ENCODE peak calls at places on chromosomes 5 and 9, in five cellular contexts. Q, U, J, P and O are unnamed samples. For H3K4me1, the result is how much of the 10 kb centered on the place peaks cover.

GRCh38 chr5:145960166-145960565 is 23.8 kb downstream of the SH3RF2 start:
- DNase-seq in Q (no peak), U (no peak), J (no peak), P (no peak), O (no peak)

GRCh38 chr5:1668141-1668721 is 131.4 kb downstream of the MRPL36 start:
- DNase-seq in Q (peak), U (no peak), J (no peak), P (no peak), O (no peak)

GRCh38 chr5:171863928-171864327 is 78.3 kb downstream of the SMIM23 start:
- DNase-seq in Q (no peak), U (no peak), J (no peak), P (no peak), O (no peak)

GRCh38 chr9:108766786-108767185 is 89.0 kb downstream of the ACTL7B start:
- DNase-seq in Q (peak), U (no peak), J (no peak), P (no peak), O (no peak)

GRCh38 chr9:126702501-126703329 is 89.0 kb downstream of the LMX1B start:
- DNase-seq in Q (peak), U (no peak), J (peak), P (no peak), O (peak)

GRCh38 chr9:113511856-113512761 is 48.6 kb downstream of the RGS3 start:
- DNase-seq in Q (no peak), U (no peak), J (peak), P (no peak), O (peak)

GRCh38 chr9:28770827-28771226 is 1197.5 kb upstream of the C9orf72 start:
- DNase-seq in Q (no peak), U (no peak), J (no peak), P (no peak), O (no peak)

GRCh38 chr9:76603448-76603895 is 144.5 kb downstream of the GCNT1 start:
- DNase-seq in Q (no peak), U (no peak), J (no peak), P (no peak), O (no peak)

GRCh38 chr9:78074385-78075291 is 43.0 kb upstream of the GNAQ start:
- DNase-seq in Q (no peak), U (no peak), J (peak), P (peak), O (no peak)

GRCh38 chr9:16207161-16207560 is 654.3 kb downstream of the CCDC171 start:
- DNase-seq in Q (no peak), U (peak), J (peak), P (no peak), O (no peak)

GRCh38 chr5:38443390-38443789 is 113.1 kb downstream of the LIFR start:
- DNase-seq in Q (no peak), U (no peak), J (no peak), P (peak), O (no peak)

GRCh38 chr5:173327084-173327947 is 898 bp downstream of the STC2 start:
- DNase-seq in Q (peak), U (peak), J (no peak), P (no peak), O (no peak)

GRCh38 chr5:143402464-143403356 is 776 bp downstream of the NR3C1 start:
- DNase-seq in Q (peak), U (peak), J (peak), P (peak), O (peak)

GRCh38 chr9:133234577-133235322 is 25.7 kb upstream of the OBP2B start:
- DNase-seq in Q (no peak), U (no peak), J (no peak), P (no peak), O (no peak)

GRCh38 chr5:80871541-80871961 is 88.6 kb upstream of the RASGRF2 start:
- DNase-seq in Q (no peak), U (no peak), J (no peak), P (peak), O (no peak)

GRCh38 chr5:159156839-159157238 is 52.5 kb downstream of the RNF145 start:
- DNase-seq in Q (peak), U (peak), J (peak), P (peak), O (no peak)

GRCh38 chr5:53406630-53407316 is 73.7 kb upstream of the FST start:
- DNase-seq in Q (no peak), U (peak), J (no peak), P (peak), O (no peak)

GRCh38 chr5:147554285-147554817 is 44.5 kb upstream of the DPYSL3 start:
- DNase-seq in Q (no peak), U (peak), J (no peak), P (no peak), O (no peak)

GRCh38 chr9:72718503-72718902 is 197.1 kb downstream of the TMC1 start:
- DNase-seq in Q (peak), U (no peak), J (no peak), P (no peak), O (no peak)

GRCh38 chr9:127505396-127506116 is 54.2 kb downstream of the LRSAM1 start:
- DNase-seq in Q (peak), U (peak), J (peak), P (peak), O (no peak)

GRCh38 chr5:172837640-172838039 is 3.6 kb downstream of the ERGIC1 start:
- DNase-seq in Q (no peak), U (peak), J (peak), P (peak), O (peak)

GRCh38 chr5:74109344-74109743 is 483.3 kb downstream of the ARHGEF28 start:
- DNase-seq in Q (peak), U (no peak), J (no peak), P (no peak), O (no peak)

GRCh38 chr9:100087218-100087617 is 11.6 kb downstream of the ERP44 start:
- DNase-seq in Q (no peak), U (peak), J (no peak), P (peak), O (peak)

GRCh38 chr9:116837038-116837998 is 150.2 kb downstream of the TRIM32 start:
- DNase-seq in Q (peak), U (no peak), J (no peak), P (peak), O (no peak)

GRCh38 chr9:119078015-119078414 is 291.2 kb downstream of the BRINP1 start:
- DNase-seq in Q (no peak), U (no peak), J (no peak), P (no peak), O (no peak)

GRCh38 chr9:134809296-134809695 is 71.3 kb upstream of the FCN2 start:
- DNase-seq in Q (no peak), U (no peak), J (no peak), P (no peak), O (no peak)

GRCh38 chr9:71762900-71763653 is 5.2 kb downstream of the CEMIP2 start:
- DNase-seq in Q (no peak), U (peak), J (no peak), P (peak), O (no peak)

GRCh38 chr9:107425110-107426025 is 64.2 kb downstream of the KLF4 start:
- DNase-seq in Q (peak), U (peak), J (peak), P (peak), O (no peak)

GRCh38 chr5:153818626-153819025 is 220.1 kb downstream of the FAM114A2 start:
- DNase-seq in Q (no peak), U (no peak), J (no peak), P (no peak), O (no peak)

GRCh38 chr9:120922404-120923173 is 4.0 kb downstream of the TRAF1 start:
- DNase-seq in Q (no peak), U (no peak), J (no peak), P (no peak), O (no peak)

GRCh38 chr9:120919639-120920494 is 6.7 kb downstream of the TRAF1 start:
- DNase-seq in Q (no peak), U (no peak), J (no peak), P (no peak), O (no peak)

GRCh38 chr9:120921751-120922181 is 4.8 kb downstream of the TRAF1 start:
- DNase-seq in Q (no peak), U (no peak), J (no peak), P (no peak), O (no peak)

GRCh38 chr9:120918931-120919638 is 7.5 kb downstream of the TRAF1 start:
- DNase-seq in Q (no peak), U (no peak), J (no peak), P (no peak), O (no peak)

GRCh38 chr9:120920495-120921178 is 6.0 kb downstream of the TRAF1 start:
- DNase-seq in Q (no peak), U (no peak), J (no peak), P (no peak), O (no peak)
- H3K4me1 ChIP-seq in Q (under half), U (under half), J (half or more), P (under half), O (half or more)

DNA sequence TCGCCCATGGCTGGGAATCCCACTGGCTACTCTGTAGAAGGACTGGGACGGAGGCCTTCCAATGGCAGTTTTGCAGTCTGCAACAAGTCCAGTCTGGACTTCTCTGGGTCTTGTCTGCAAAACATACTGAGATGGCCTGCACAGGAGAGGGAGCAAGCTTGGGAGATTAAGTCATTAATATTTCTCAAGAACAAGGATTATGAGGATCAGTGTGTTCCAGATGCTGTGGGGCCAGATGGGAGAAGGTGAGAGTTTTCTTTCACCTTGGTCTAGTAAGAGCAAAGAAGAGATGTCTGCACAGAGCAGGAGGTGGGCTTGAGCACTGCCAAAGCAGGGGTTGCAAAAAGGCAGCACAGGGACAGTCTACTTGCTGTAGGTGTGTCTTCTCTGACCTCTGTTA is at the start of gene PDE6A:
- DNase-seq in Q (no peak), U (no peak), J (no peak), P (no peak), O (no peak)
- H3K4me1 ChIP-seq in Q (under half), U (under half), J (under half), P (under half), O (under half)

GRCh38 chr5:76852716-76853115 is 2.9 kb downstream of the S100Z start:
- DNase-seq in Q (no peak), U (no peak), J (no peak), P (no peak), O (no peak)

GRCh38 chr5:76854644-76855043 is 4.8 kb downstream of the S100Z start:
- DNase-seq in Q (no peak), U (no peak), J (no peak), P (no peak), O (no peak)

GRCh38 chr5:76849767-76850291 is at the start of gene S100Z:
- DNase-seq in Q (no peak), U (no peak), J (peak), P (no peak), O (no peak)

GRCh38 chr5:76850543-76851140 is 828 bp downstream of the S100Z start:
- DNase-seq in Q (no peak), U (no peak), J (no peak), P (no peak), O (no peak)

DNA sequence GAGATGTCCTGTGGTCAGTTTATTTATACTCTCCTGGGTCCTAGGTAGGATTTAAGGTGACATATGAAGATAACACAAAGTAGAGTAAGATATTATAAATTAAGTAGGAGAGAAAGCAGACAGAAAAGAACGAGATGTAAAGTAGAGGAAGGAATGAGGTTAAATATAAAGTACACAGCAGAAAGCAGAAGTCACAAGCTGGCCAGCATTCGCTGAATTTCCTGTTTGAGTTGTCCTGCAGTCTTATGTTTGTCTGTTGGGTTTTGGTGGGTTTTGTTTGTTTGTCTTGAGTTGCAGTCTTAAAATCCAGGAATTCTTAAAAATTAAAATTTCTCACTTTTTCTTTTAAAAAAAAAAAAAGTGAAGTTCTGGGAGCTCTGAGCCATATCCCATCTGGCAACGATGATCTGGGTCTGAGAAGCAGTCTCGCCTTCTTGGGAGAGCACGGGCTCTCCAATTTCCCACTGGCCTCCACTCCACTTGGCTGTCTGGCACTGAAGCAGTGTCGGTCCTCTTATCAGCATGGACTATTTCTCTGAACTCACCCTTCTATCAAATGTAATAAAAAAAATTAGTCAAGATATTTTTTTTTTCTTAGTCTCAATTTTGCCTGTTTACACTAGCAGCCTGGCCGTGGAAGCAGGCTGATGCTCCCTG is 2.0 kb downstream of the S100Z start:
- DNase-seq in Q (no peak), U (no peak), J (no peak), P (no peak), O (no peak)
- H3K4me1 ChIP-seq in Q (under half), U (under half), J (under half), P (under half), O (under half)

GRCh38 chr5:127910307-127910956 is 173.1 kb upstream of the SLC12A2 start:
- DNase-seq in Q (no peak), U (peak), J (no peak), P (no peak), O (no peak)
- H3K4me1 ChIP-seq in Q (under half), U (under half), J (under half), P (under half), O (under half)

GRCh38 chr5:83927140-83927733 is 206.6 kb upstream of the HAPLN1 start:
- DNase-seq in Q (peak), U (peak), J (peak), P (peak), O (no peak)
- H3K4me1 ChIP-seq in Q (under half), U (under half), J (under half), P (under half), O (under half)